ENCODE peak calls at places on chromosomes 7 and 10, in eight cellular contexts. P is activated CD8-positive, alpha-beta T cell treated with anti-CD3 and anti-CD28 coated beads for 36 hours; B is SK-N-DZ; K is Calu3; R is sciatic nerve; A is hippocampal formation; C is activated naive CD4-positive, alpha-beta T cell treated with Interleukin-2 at 50 U/mL for 16 hours; W is glomerular endothelial cell. Q is an unnamed sample.

GRCh38 chr10:52280051-52280450 is 34.0 kb upstream of the DKK1 start:
- DNase-seq in K (no peak), A (no peak), P (no peak), B (no peak), W (no peak), R (no peak), C (no peak), Q (no peak)

GRCh38 chr10:84263716-84264115 is 18.9 kb downstream of the RGR start:
- DNase-seq in A (no peak), R (no peak), W (no peak), C (no peak), P (no peak), K (no peak), B (no peak), Q (no peak)

GRCh38 chr7:26588511-26588910 is 275.9 kb downstream of the SKAP2 start:
- DNase-seq in B (peak; percentile 27), R (no peak), A (no peak), W (no peak), C (no peak), K (no peak), P (no peak), Q (no peak)

GRCh38 chr7:151261534-151261933 is 13.0 kb upstream of the SMARCD3 start:
- DNase-seq in A (no peak), R (no peak), P (no peak), W (no peak), K (no peak), C (no peak), B (no peak), Q (no peak)

GRCh38 chr7:103810112-103810744 is 179.2 kb downstream of the RELN start:
- DNase-seq in R (no peak), W (no peak), A (no peak), C (no peak), B (peak; percentile 60), P (no peak), K (peak; percentile 12), Q (no peak)

GRCh38 chr10:28375399-28376354 is 72.8 kb upstream of the MPP7 start:
- DNase-seq in A (no peak), R (no peak), K (peak; percentile 76), P (no peak), C (no peak), W (no peak), B (no peak), Q (peak; percentile 93)

GRCh38 chr10:110057461-110057860 is 49.7 kb downstream of the ADD3 start:
- DNase-seq in A (no peak), B (no peak), C (no peak), W (no peak), K (no peak), P (no peak), R (no peak), Q (no peak)

GRCh38 chr10:29709484-29710002 is 74.8 kb upstream of the SVIL start:
- DNase-seq in R (no peak), B (no peak), P (no peak), W (no peak), A (no peak), K (no peak), C (no peak), Q (no peak)

GRCh38 chr10:119391430-119392313 is 150.8 kb downstream of the RGS10 start:
- DNase-seq in B (no peak), C (no peak), K (no peak), W (no peak), A (no peak), P (no peak), R (no peak), Q (no peak)

GRCh38 chr10:101063162-101063525 is 1.4 kb downstream of the KAZALD1 start:
- DNase-seq in C (no peak), W (no peak), R (no peak), K (no peak), A (no peak), B (no peak), P (peak; percentile 21), Q (no peak)

GRCh38 chr10:44801383-44802327 is 109.5 kb upstream of the TMEM72 start:
- DNase-seq in C (no peak), K (peak; percentile 96), W (peak; percentile 85), R (peak; percentile 86), A (peak; percentile 1), P (no peak), B (no peak), Q (peak; percentile 34)

GRCh38 chr7:17640730-17641377 is 299.4 kb downstream of the SNX13 start:
- DNase-seq in W (no peak), P (peak; percentile 41), A (peak; percentile 31), R (no peak), K (peak; percentile 71), C (no peak), B (peak; percentile 46), Q (peak; percentile 46)

GRCh38 chr7:2218444-2218785 is 14.3 kb downstream of the MAD1L1 start:
- DNase-seq in P (no peak), B (no peak), W (no peak), R (no peak), C (no peak), A (no peak), K (no peak), Q (no peak)

GRCh38 chr7:3106353-3106752 is 62.7 kb upstream of the CARD11 start:
- DNase-seq in P (peak; percentile 78), A (no peak), B (no peak), C (peak; percentile 25), K (no peak), R (no peak), W (no peak), Q (no peak)

GRCh38 chr10:62112325-62112724 is 156.3 kb downstream of the RTKN2 start:
- DNase-seq in A (no peak), W (no peak), K (peak; percentile 20), C (no peak), P (no peak), B (no peak), R (no peak), Q (no peak)

GRCh38 chr10:97080051-97080776 is 105.5 kb downstream of the SLIT1 start:
- DNase-seq in C (no peak), K (no peak), B (no peak), P (no peak), A (no peak), R (no peak), W (no peak), Q (no peak)

GRCh38 chr7:79084423-79084822 is 369.0 kb downstream of the MAGI2 start:
- DNase-seq in K (no peak), B (no peak), R (no peak), C (no peak), W (no peak), P (no peak), A (no peak), Q (no peak)

GRCh38 chr10:71323407-71323806 is 4.3 kb downstream of the SLC29A3 start:
- DNase-seq in C (no peak), R (no peak), A (no peak), W (no peak), B (no peak), P (peak; percentile 21), K (no peak), Q (peak; percentile 32)

GRCh38 chr10:34548466-34548865 is 266.6 kb downstream of the PARD3 start:
- DNase-seq in W (no peak), A (no peak), B (no peak), C (no peak), R (no peak), K (no peak), P (no peak), Q (no peak)

GRCh38 chr10:121374121-121374520 is 224.1 kb downstream of the FGFR2 start:
- DNase-seq in C (no peak), A (no peak), W (no peak), B (no peak), R (no peak), K (no peak), P (no peak), Q (no peak)

GRCh38 chr10:84026821-84027257 is 112.5 kb upstream of the GHITM start:
- DNase-seq in K (peak; percentile 25), P (peak; percentile 30), C (no peak), W (no peak), B (peak; percentile 59), R (no peak), A (no peak), Q (peak; percentile 7)

GRCh38 chr10:42367532-42368230 is 270.7 kb downstream of the ZNF33B start:
- DNase-seq in K (no peak), C (peak; percentile 9), A (peak; percentile 82), R (peak; percentile 89), P (peak; percentile 28), B (peak; percentile 98), W (peak; percentile 0), Q (no peak)

GRCh38 chr10:127871631-127872010 is 21.1 kb downstream of the CLRN3 start:
- DNase-seq in R (no peak), W (no peak), A (no peak), K (no peak), B (no peak), C (no peak), P (no peak), Q (no peak)

GRCh38 chr10:88544140-88544870 is 38.8 kb downstream of the RNLS start:
- DNase-seq in R (no peak), K (no peak), B (no peak), P (no peak), A (no peak), W (no peak), C (no peak), Q (no peak)

GRCh38 chr10:119511828-119512515 is 30.5 kb downstream of the RGS10 start:
- DNase-seq in R (no peak), C (no peak), B (no peak), K (no peak), W (no peak), A (no peak), P (peak; percentile 52), Q (no peak)

Q was measured in HCT116.